ENCODE peak calls at places on chromosome 18, in seven cellular contexts. Z is OCI-LY7, K is cardiac muscle cell, I is breast epithelium, Q is heart right ventricle, R is left ventricle myocardium inferior, B is uterus. X is an unnamed sample.

GRCh38 chr18:23939896-23940295 is 74.7 kb upstream of the TTC39C start:
- DNase-seq in Z (no peak), B (no peak), I (no peak), K (no peak), Q (no peak), R (no peak), X (no peak)

GRCh38 chr18:77223653-77224052 is 26.0 kb upstream of the GALR1 start:
- DNase-seq in I (no peak), Q (no peak), K (peak), R (no peak), B (no peak), Z (no peak), X (no peak)

GRCh38 chr18:73045037-73045436 is 177.2 kb upstream of the NETO1 start:
- DNase-seq in Z (no peak), K (no peak), B (no peak), R (no peak), Q (no peak), I (no peak), X (no peak)

GRCh38 chr18:74806700-74807416 is 209.2 kb downstream of the ZNF407 start:
- DNase-seq in Q (no peak), B (no peak), K (peak), Z (peak), I (no peak), R (no peak), X (peak)

GRCh38 chr18:62870643-62871042 is 155.3 kb downstream of the PHLPP1 start:
- DNase-seq in I (no peak), K (no peak), Q (no peak), B (no peak), Z (no peak), R (no peak), X (no peak)

GRCh38 chr18:25736516-25736915 is 353.9 kb downstream of the SS18 start:
- DNase-seq in Z (no peak), Q (no peak), I (no peak), K (peak), B (no peak), R (no peak), X (no peak)

GRCh38 chr18:62999392-62999791 is 284.1 kb downstream of the PHLPP1 start:
- DNase-seq in Z (no peak), Q (peak), B (peak), I (peak), K (peak), R (peak), X (no peak)

GRCh38 chr18:26159353-26159752 is 25.7 kb downstream of the PSMA8 start:
- DNase-seq in Q (no peak), I (no peak), B (no peak), Z (peak), K (peak), R (no peak), X (no peak)

GRCh38 chr18:46071894-46072867 is at the start of gene PSTPIP2:
- DNase-seq in K (peak), Q (peak), I (peak), B (peak), R (peak), Z (no peak), X (peak)

GRCh38 chr18:3652380-3653262 is 202.6 kb downstream of the TGIF1 start:
- DNase-seq in K (peak), I (peak), B (no peak), R (peak), Z (no peak), Q (peak), X (no peak)

GRCh38 chr18:64806232-64806631 is 657.3 kb upstream of the LINC00305 start:
- DNase-seq in R (no peak), B (no peak), Q (no peak), I (no peak), K (no peak), Z (no peak), X (no peak)

GRCh38 chr18:13137041-13137938 is 81.3 kb upstream of the LDLRAD4 start:
- DNase-seq in I (no peak), B (no peak), K (peak), Q (peak), R (peak), Z (no peak), X (peak)

GRCh38 chr18:45197526-45197970 is 417.7 kb upstream of the SLC14A2 start:
- DNase-seq in Z (no peak), R (no peak), Q (no peak), B (no peak), K (peak), I (no peak), X (peak)

GRCh38 chr18:38751897-38752296 is 1186.3 kb upstream of the CELF4 start:
- DNase-seq in K (no peak), R (no peak), Q (no peak), I (no peak), Z (no peak), B (no peak), X (peak)

GRCh38 chr18:38747153-38747552 is 1181.6 kb upstream of the CELF4 start:
- DNase-seq in K (no peak), I (no peak), B (no peak), R (no peak), Q (no peak), Z (no peak), X (peak)

GRCh38 chr18:38750786-38751185 is 1185.2 kb upstream of the CELF4 start:
- DNase-seq in Z (no peak), Q (no peak), B (no peak), I (no peak), K (no peak), R (no peak), X (no peak)

GRCh38 chr18:38751211-38751610 is 1185.6 kb upstream of the CELF4 start:
- DNase-seq in R (no peak), K (no peak), I (no peak), B (no peak), Z (no peak), Q (no peak), X (no peak)

GRCh38 chr18:38752430-38752829 is 1186.8 kb upstream of the CELF4 start:
- DNase-seq in Q (no peak), B (no peak), I (no peak), K (no peak), Z (no peak), R (no peak), X (peak)
- H3K4me3 ChIP-seq in Q (no peak), B (no peak), I (no peak), K (no peak), Z (no peak), R (no peak), X (no peak)

DNA sequence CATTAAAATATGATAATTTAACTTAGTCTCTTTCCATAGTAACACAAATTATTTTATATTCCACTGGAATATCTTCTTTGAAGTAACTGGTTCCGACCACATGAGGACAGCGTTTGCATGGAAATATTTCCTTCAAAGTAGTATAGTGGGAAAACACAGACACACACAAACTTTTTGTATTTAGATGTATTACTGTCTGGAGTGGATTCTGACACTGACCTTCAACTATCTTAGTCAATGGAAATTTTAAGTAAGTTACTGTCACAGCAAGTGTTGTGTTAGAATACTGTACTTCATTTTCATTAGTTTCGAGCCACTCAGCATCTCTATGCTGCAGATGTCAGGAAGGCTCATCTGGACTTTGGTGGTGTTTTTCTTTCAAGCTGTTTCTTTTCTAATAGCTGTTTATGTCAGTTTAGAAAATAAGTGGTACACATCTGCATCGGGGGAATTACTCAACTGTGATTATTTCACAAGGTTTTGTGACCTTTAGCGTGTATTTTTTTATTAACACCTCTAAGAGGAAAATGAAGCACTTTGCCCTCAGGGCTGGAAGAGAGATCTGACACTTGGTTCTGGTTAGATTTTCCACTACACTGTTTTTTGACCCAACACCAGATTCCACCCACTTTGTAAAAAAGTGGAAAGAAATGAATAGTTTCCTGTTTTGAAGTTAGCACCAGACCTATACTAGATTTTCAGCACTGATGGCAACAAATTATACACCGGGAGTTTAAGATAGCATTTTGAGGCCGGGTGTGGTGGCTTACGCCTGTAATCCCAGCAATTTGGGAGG is 18.9 kb upstream of the THOC1 start:
- DNase-seq in Q (no peak), Z (no peak), R (no peak), K (peak), I (no peak), B (no peak), X (no peak)
- TF ChIP-seq CTCF in Q (peak), Z (peak), R (peak), K (peak), I (peak), B (peak), X (no peak)

GRCh38 chr18:10012526-10012925 is 98.7 kb downstream of the VAPA start:
- DNase-seq in Z (no peak), Q (no peak), B (no peak), R (no peak), I (no peak), K (no peak), X (no peak)

GRCh38 chr18:10009321-10010144 is 95.7 kb downstream of the VAPA start:
- DNase-seq in Q (no peak), I (no peak), B (no peak), R (no peak), Z (no peak), K (no peak), X (no peak)

GRCh38 chr18:10008006-10008647 is 94.3 kb downstream of the VAPA start:
- DNase-seq in Q (no peak), R (no peak), K (no peak), B (no peak), Z (no peak), I (no peak), X (no peak)

GRCh38 chr18:10013621-10014543 is 100.1 kb downstream of the VAPA start:
- DNase-seq in B (no peak), R (peak), K (no peak), Z (peak), Q (peak), I (no peak), X (no peak)

DNA sequence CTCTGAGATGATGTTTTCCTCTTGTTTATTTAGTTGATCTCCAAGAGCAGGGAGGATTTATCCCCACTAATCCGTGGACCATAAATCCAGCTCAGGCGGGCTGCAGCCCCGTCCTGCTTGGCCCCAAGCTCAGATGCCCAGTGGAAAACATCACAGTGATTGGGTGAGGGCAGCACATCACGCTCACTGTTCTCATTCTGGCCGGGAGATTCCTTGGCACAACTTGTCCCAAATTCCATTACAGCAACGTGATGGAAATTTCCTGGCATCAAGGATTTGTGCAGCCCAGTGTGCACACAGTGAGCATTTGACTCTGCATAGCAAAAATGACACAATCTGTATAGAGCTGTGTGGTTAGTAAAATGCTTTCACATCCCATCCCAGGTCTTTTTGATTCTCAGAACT is 96.8 kb downstream of the VAPA start:
- DNase-seq in Q (peak), B (peak), I (peak), R (peak), Z (no peak), K (peak), X (no peak)
- H3K4me3 ChIP-seq in Q (no peak), B (no peak), I (no peak), R (peak), Z (no peak), K (no peak), X (no peak)

DNA sequence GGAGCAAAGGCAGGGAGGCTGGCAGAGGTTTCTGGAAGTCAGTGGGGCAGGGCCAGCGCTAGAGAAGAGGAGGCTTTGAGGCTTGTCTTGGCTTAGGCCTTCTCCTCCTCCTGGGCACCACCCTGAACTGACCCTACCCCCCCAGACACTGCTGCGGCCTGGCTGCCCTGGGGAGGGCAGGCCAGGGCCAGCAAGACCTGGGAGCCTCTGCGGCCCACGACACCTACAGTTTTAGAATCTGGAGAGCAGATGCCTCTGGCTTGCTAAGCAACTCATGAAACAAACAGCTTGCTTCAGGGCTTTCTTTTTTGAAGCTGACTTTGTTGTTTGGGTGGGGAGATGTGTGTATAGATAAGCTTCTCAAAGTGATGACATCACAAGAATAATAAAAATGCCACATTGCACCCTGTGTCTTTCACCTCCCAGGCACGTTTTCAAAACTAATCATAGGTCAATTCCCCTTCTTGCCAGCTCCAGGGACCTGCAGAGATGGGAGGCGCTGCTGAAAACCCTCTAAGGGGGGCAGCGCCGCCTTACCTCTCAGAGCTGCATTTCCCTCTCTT is 46.2 kb upstream of the SMAD7 start:
- DNase-seq in K (no peak), Z (no peak), Q (no peak), B (no peak), I (no peak), R (no peak), X (no peak)
- TF ChIP-seq CTCF in K (no peak), Z (no peak), Q (no peak), B (no peak), I (no peak), R (no peak), X (no peak)

GRCh38 chr18:79403723-79404566 is 8.2 kb downstream of the NFATC1 start:
- DNase-seq in Q (no peak), Z (no peak), B (no peak), I (no peak), R (peak), K (no peak), X (no peak)

GRCh38 chr18:79401494-79402208 is 5.9 kb downstream of the NFATC1 start:
- DNase-seq in Q (no peak), K (no peak), R (peak), I (no peak), Z (no peak), B (no peak), X (no peak)

GRCh38 chr18:79404567-79404910 is 8.8 kb downstream of the NFATC1 start:
- DNase-seq in I (no peak), Z (no peak), R (peak), K (no peak), B (no peak), Q (no peak), X (no peak)

GRCh38 chr18:79402209-79402576 is 6.5 kb downstream of the NFATC1 start:
- DNase-seq in I (no peak), Z (no peak), Q (no peak), B (no peak), R (peak), K (no peak), X (no peak)

DNA sequence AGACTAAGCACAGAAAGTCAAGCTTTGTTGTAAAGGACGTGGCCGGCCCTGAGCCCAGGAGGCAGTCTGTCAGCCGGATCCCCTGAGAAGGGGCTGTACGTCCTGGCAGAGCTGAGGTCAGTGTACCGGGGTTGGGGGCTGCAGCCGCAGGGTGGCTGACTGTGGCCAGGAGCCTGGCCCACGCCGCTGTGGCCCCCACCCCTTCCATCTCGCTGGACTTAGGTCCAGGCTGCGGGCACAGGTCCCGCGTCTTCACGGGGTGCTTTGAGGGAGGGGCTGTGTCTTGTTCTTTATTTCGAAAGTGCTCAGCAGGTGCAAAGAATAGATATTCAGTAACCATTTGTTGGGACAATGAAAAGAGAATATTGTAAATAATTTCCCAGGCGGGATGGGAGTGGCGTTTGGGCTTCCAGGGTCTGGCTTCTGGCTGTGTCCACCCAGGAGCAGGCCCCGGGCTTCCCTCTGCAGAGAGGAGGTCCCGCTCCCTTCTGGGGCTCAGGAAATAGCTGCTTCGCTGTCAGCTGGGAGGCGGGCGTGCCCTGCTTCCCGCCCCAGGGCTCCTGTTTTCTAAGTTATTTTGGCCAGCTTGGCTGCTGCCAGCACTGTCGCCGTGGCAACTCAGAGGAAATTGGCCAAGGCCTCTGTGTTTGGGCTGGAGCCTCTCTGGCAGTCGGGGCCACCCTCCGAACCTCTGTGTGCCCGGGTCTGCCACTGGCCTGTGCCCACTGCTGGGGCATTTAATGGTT is 7.4 kb downstream of the NFATC1 start:
- DNase-seq in Z (no peak), I (peak), R (peak), B (peak), K (peak), Q (peak), X (no peak)
- H3K4me3 ChIP-seq in Z (peak), I (peak), R (peak), B (no peak), K (no peak), Q (peak), X (no peak)

GRCh38 chr18:67846422-67847098 is 330.0 kb upstream of the DSEL start:
- DNase-seq in I (no peak), Z (no peak), B (no peak), K (no peak), Q (no peak), R (no peak), X (no peak)

GRCh38 chr18:67845035-67845434 is 328.5 kb upstream of the DSEL start:
- DNase-seq in Q (no peak), B (no peak), I (no peak), K (peak), Z (no peak), R (no peak), X (no peak)
- TF ChIP-seq CTCF in Q (no peak), B (no peak), I (no peak), K (peak), Z (no peak), R (no peak), X (no peak)

GRCh38 chr18:67428148-67428547 is 88.4 kb downstream of the DSEL start:
- DNase-seq in I (no peak), K (no peak), R (no peak), B (no peak), Z (no peak), Q (no peak), X (no peak)
- H3K4me3 ChIP-seq in I (no peak), K (no peak), R (no peak), B (no peak), Z (no peak), Q (no peak), X (no peak)

GRCh38 chr18:48645427-48646002 is 106.7 kb downstream of the CTIF start:
- DNase-seq in R (no peak), Q (no peak), K (no peak), B (no peak), Z (no peak), I (no peak), X (no peak)

GRCh38 chr18:48644029-48644428 is 105.2 kb downstream of the CTIF start:
- DNase-seq in K (no peak), Q (no peak), B (no peak), I (no peak), R (no peak), Z (no peak), X (no peak)

GRCh38 chr18:48643262-48643661 is 104.4 kb downstream of the CTIF start:
- DNase-seq in Q (no peak), I (no peak), B (no peak), Z (no peak), K (no peak), R (no peak), X (no peak)

GRCh38 chr18:48649231-48649630 is 110.4 kb downstream of the CTIF start:
- DNase-seq in K (no peak), Z (peak), B (no peak), Q (no peak), I (no peak), R (no peak), X (no peak)
- TF ChIP-seq CTCF in K (no peak), Z (peak), B (no peak), Q (no peak), I (no peak), R (no peak), X (no peak)

DNA sequence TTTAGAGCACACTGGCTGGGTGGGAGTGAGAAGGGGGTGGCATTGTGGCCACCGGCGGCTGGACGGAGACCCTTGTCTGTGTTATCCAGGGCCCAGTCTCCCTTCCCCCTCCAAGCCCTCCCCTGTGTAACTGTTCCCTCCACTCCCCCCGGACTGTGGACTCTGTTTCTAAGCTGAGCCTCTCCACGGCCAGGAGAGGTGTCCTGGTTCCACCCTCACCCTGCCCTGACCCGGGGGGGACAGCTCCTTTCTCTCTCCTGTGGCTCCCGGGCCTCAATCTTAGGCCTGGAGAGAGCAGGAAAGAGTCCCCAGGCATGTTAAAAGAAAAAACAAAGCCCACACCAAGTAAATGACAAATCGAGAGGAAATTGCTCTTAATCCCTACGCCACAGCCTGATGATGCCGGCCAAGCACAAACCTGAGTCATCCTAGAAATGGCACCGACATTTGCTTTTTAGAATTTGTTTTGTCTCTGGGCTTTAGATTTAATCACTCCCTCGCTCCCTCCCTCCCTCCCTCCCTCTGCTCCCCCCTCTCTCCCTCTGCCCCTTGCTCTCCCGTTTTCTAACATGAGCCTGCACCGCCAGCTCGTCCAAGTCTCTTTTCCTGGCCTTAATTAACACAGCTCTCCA is 231.0 kb downstream of the CELF4 start:
- DNase-seq in I (no peak), K (peak), Q (no peak), R (no peak), Z (no peak), B (no peak), X (no peak)
- H3K4me3 ChIP-seq in I (no peak), K (no peak), Q (no peak), R (no peak), Z (no peak), B (no peak), X (no peak)

X was measured in GM12865.